ENCODE peak calls at places on chromosomes 13 and 19, in six cellular contexts. H is SK-N-SH; Z is body of pancreas; W is CD8-positive, alpha-beta T cell; N is WERI-Rb-1; G is kidney epithelial cell. J is an unnamed sample.

GRCh38 chr19:18659281-18660050 is 22.6 kb downstream of the KLHL26 start:
- DNase-seq in G (no peak), W (no peak), H (peak), Z (no peak), N (no peak), J (no peak)

GRCh38 chr13:40456979-40457553 is 209.4 kb downstream of the FOXO1 start:
- DNase-seq in H (no peak), W (no peak), N (no peak), Z (no peak), G (no peak), J (no peak)

GRCh38 chr19:46984077-46985010 is 35.3 kb upstream of the NPAS1 start:
- DNase-seq in N (no peak), G (no peak), H (peak), Z (peak), W (no peak), J (peak)

GRCh38 chr19:15479391-15480345 is at the start of gene PGLYRP2:
- DNase-seq in Z (peak), N (no peak), G (no peak), W (no peak), H (peak), J (no peak)

GRCh38 chr13:113126265-113127150 is 3.9 kb downstream of the F10 start:
- DNase-seq in G (no peak), W (no peak), Z (no peak), N (peak), H (no peak), J (peak)

GRCh38 chr13:65834897-65835296 is 1395.2 kb downstream of the PCDH9 start:
- DNase-seq in N (no peak), G (no peak), Z (no peak), W (no peak), H (no peak), J (no peak)

GRCh38 chr13:94248454-94249233 is 230.8 kb downstream of the DCT start:
- DNase-seq in G (no peak), H (no peak), Z (no peak), N (no peak), W (no peak), J (no peak)

GRCh38 chr13:93723316-93723715 is 496.7 kb downstream of the GPC6 start:
- DNase-seq in N (no peak), Z (no peak), W (no peak), G (no peak), H (no peak), J (no peak)

GRCh38 chr19:47239152-47239551 is 8.2 kb upstream of the BBC3 start:
- DNase-seq in Z (no peak), W (no peak), G (no peak), H (no peak), N (no peak), J (no peak)

GRCh38 chr13:43787998-43788397 is 1.2 kb upstream of the ENOX1 start:
- DNase-seq in G (no peak), N (peak), W (no peak), Z (no peak), H (peak), J (peak)

GRCh38 chr13:46614582-46614981 is 61.6 kb downstream of the LRCH1 start:
- DNase-seq in G (no peak), W (no peak), Z (no peak), N (no peak), H (no peak), J (no peak)

GRCh38 chr13:44231786-44232516 is 141.7 kb upstream of the SERP2 start:
- DNase-seq in Z (peak), W (no peak), H (no peak), G (peak), N (no peak), J (no peak)

DNA sequence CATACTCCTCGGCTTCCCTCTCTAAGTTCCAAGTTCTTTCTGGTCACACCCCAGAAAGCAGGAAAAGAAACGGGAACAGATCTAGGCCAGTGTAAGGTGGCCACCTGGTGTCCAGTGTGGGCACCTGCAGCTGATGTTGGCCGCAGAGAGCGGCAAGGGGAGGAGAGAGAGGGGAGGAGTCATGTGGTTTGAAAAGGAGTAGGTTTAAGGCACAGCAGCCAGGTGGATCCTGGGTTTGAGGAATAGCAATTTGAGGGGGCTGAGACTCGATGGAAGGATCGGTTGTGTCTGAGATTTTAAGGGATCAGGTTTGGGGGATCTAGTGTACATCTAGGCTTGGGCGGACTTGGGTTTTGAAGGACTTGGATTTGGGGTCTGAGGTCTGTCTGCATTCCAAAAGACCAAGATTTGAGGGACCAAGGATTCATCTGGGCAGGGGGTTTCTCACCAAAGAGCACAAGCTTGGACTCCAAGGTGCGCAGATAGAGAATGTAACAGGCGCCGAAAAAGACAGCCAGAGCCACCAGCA is 1.2 kb downstream of the RABAC1 start:
- DNase-seq in H (peak), Z (peak), W (no peak), N (peak), G (peak), J (peak)
- TF ChIP-seq CTCF in H (peak), Z (peak), W (peak), N (peak), G (peak), J (peak)

GRCh38 chr19:708154-709141 is at the start of gene PALM:
- DNase-seq in Z (no peak), G (no peak), N (peak), H (peak), W (no peak), J (peak)
- TF ChIP-seq CTCF in Z (no peak), G (no peak), N (peak), H (peak), W (no peak), J (no peak)

GRCh38 chr13:91360246-91360751 is 12.8 kb downstream of the MIR17HG start:
- DNase-seq in Z (no peak), W (no peak), H (no peak), N (no peak), G (no peak), J (no peak)
- TF ChIP-seq CTCF in Z (no peak), W (no peak), H (no peak), N (no peak), G (no peak), J (no peak)

DNA sequence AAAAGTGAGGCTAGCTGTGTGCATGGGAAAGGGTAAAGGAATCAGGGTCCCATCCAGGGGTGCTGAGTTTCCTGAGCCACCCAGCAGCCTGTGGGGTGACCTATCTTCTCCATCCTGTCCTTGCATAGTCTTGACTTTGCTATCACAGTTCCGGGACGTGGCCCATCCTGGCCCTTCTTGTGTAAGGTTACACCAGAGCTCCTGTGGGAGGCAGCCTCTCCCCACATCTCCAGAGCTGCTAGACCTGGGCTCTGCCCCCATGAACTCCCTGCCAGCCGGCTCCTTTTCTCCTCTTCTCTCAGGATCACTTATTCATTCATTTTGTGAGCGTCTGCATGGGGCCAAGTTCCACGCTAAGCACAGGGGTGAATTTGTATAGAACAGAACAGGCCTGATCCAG is 238.9 kb downstream of the TSHZ3 start:
- DNase-seq in H (peak), N (peak), Z (no peak), W (no peak), G (no peak), J (no peak)
- TF ChIP-seq CTCF in H (peak), N (peak), Z (peak), W (no peak), G (peak), J (no peak)

GRCh38 chr19:2087621-2088100 is 8.5 kb downstream of the MOB3A start:
- DNase-seq in G (no peak), Z (no peak), N (no peak), W (no peak), H (peak), J (no peak)
- TF ChIP-seq CTCF in G (no peak), Z (no peak), N (no peak), W (no peak), H (no peak), J (no peak)

DNA sequence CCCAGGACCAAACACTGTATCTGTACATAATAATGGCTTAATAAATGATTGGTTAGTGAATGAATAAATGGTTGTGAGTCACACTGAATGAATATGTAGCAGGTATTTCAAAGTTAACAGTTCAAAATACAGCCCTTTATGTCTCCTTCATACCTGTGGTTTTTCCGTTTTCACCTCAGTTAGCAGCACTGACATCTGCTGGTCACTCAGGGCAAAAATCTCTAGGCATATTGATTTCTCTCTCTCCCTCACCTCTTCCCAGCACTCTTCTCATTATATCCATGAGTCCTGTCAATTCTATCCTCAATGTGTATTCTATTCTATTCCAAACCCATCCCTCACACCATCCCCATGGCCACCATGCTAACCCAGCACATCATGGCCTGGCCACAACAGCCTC is 76.2 kb downstream of the PEG3 start:
- DNase-seq in G (no peak), H (no peak), N (no peak), Z (no peak), W (no peak), J (no peak)
- TF ChIP-seq CTCF in G (no peak), H (no peak), N (peak), Z (no peak), W (no peak), J (no peak)

DNA sequence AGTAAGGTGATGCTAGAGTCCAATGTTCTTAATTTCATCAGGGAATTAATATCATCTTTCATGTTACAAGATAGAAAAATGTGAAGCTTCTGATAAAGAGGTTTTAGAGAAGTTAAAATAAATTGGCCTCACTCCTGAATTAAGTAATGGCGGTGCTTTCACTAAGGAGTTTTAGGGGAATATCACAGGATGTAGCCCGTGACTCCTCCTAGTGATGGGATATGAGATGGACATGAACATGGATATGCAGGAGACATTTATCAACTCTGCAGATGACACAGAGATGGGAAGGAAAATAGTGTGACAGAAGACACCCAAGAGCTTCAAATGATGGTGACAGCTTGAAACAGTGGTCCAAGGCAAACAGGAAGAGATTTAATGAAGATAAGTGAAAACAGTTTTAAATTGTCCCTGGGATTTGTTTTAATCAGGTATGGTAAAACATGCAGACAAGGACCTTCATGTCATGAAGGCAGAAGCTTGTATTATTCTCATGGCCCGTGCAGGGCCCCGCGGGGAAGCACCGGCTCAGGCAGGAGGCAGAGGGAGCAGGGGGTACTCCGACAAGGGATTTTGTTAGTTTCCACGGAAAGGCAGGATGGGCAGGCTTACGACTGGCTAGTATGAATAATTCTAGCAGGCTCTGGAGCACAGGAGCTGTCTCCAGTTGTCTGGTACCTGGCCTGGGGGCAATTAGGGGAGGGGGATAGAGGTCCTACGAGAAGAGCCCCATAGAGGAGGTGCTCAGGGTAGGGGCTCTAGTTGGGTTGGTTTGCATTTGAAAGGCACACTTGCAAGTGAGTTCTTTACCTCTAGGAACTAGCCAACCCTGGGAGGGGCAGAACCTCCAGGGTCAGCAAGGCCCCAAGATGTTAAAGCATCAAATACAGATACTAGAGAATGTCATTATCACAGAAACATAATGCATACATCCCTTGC is 38.7 kb upstream of the FARP1 start:
- DNase-seq in H (peak), G (no peak), N (no peak), Z (no peak), W (no peak), J (no peak)
- TF ChIP-seq CTCF in H (peak), G (peak), N (peak), Z (no peak), W (no peak), J (peak)

DNA sequence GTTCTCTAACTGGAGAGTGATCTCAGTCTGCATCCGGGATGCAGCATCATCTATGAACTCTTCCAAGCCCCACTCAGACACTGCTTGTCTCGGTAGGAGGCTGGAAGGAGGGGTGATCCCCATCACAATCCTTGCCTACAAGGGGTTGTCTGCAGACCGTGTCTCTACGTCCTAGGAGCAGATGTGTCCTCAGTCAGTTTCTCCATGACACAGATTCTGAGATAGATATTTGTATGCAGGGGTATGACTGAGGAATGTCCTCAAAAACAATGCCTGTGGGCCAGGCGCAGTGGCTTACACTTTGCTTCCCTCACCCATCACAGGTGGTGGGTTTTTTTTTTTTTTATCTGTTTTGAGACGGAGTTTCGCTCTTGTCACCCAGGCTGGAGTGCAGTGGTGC is 871 bp downstream of the NCR1 start:
- DNase-seq in G (no peak), N (no peak), W (no peak), H (no peak), Z (no peak), J (no peak)
- TF ChIP-seq CTCF in G (no peak), N (no peak), W (no peak), H (no peak), Z (no peak), J (no peak)

GRCh38 chr19:4690362-4690761 is 20.2 kb upstream of the MYDGF start:
- DNase-seq in Z (no peak), N (no peak), W (no peak), G (no peak), H (no peak), J (no peak)
- TF ChIP-seq CTCF in Z (no peak), N (peak), W (no peak), G (peak), H (no peak), J (no peak)